ENCODE peak calls at places on chromosomes 4 and X, in eight cellular contexts. T is Peyer's patch, G is breast epithelium, U is tibial artery, I is cardiac muscle cell, E is Panc1, H is MM.1S, Z is thyroid gland. A is an unnamed sample.

GRCh38 chr4:44738615-44739014 is 12.3 kb upstream of the GNPDA2 start:
- DNase-seq in U (no peak), G (no peak), I (no peak), E (no peak), T (no peak), H (peak; percentile 14), Z (no peak), A (no peak)

GRCh38 chr4:142350886-142351285 is 495.2 kb downstream of the INPP4B start:
- DNase-seq in T (no peak), H (no peak), I (no peak), Z (no peak), U (no peak), G (no peak), E (no peak), A (no peak)

GRCh38 chr4:91116861-91117260 is 989.7 kb downstream of the CCSER1 start:
- DNase-seq in T (no peak), Z (no peak), H (peak; percentile 33), U (no peak), I (no peak), E (no peak), G (no peak), A (peak; percentile 42)

GRCh38 chrX:111170017-111170416 is 74.0 kb downstream of the PAK3 start:
- DNase-seq in H (no peak), G (no peak), T (no peak), U (no peak), Z (no peak), I (no peak), E (no peak), A (no peak)

GRCh38 chr4:122450847-122451246 is 5.7 kb downstream of the IL2 start:
- DNase-seq in Z (no peak), T (no peak), I (peak; percentile 13), E (no peak), H (no peak), U (no peak), G (no peak), A (peak; percentile 31)

GRCh38 chr4:168656055-168656660 is 159.3 kb downstream of the PALLD start:
- DNase-seq in Z (no peak), T (no peak), G (no peak), I (no peak), E (no peak), U (no peak), H (no peak), A (peak; percentile 92)

GRCh38 chr4:42398448-42399355 is 1.4 kb downstream of the SHISA3 start:
- DNase-seq in T (no peak), I (peak; percentile 49), U (no peak), E (no peak), Z (no peak), H (no peak), G (no peak), A (no peak)

GRCh38 chrX:108464604-108465003 is 25.0 kb downstream of the COL4A5 start:
- DNase-seq in E (no peak), T (no peak), Z (peak; percentile 4), I (no peak), U (no peak), G (no peak), H (no peak), A (peak; percentile 38)

GRCh38 chr4:150949342-150949741 is 65.7 kb downstream of the LRBA start:
- DNase-seq in T (no peak), H (no peak), I (no peak), U (no peak), Z (no peak), G (no peak), E (no peak), A (no peak)

GRCh38 chrX:139720136-139720535 is 12.2 kb upstream of the MCF2 start:
- DNase-seq in Z (no peak), G (no peak), T (no peak), I (peak; percentile 21), E (no peak), U (no peak), H (no peak), A (peak; percentile 16)

GRCh38 chrX:110806145-110806544 is 10.5 kb upstream of the CHRDL1 start:
- DNase-seq in I (no peak), H (no peak), T (no peak), Z (no peak), G (peak; percentile 17), U (no peak), E (no peak), A (no peak)

GRCh38 chr4:134787315-134787714 is 585.7 kb upstream of the PABPC4L start:
- DNase-seq in I (no peak), E (no peak), H (no peak), U (no peak), Z (no peak), T (no peak), G (no peak), A (peak; percentile 18)

GRCh38 chrX:47179221-47179927 is 14.3 kb upstream of the UBA1 start:
- DNase-seq in I (no peak), U (peak; percentile 29), H (no peak), E (no peak), G (peak; percentile 83), Z (no peak), T (no peak), A (peak; percentile 35)

GRCh38 chr4:184473515-184474260 is 662 bp downstream of the IRF2 start:
- DNase-seq in H (peak; percentile 75), T (peak; percentile 75), I (peak; percentile 63), U (no peak), E (no peak), Z (peak; percentile 44), G (peak; percentile 35), A (peak; percentile 37)

GRCh38 chr4:73668806-73669205 is 48.6 kb upstream of the RASSF6 start:
- DNase-seq in Z (peak; percentile 47), U (no peak), G (no peak), I (no peak), H (no peak), T (no peak), E (no peak), A (peak; percentile 58)
- H3K4me3 ChIP-seq in Z (no peak overlapping the region), U (peak overlapping the region; percentile 27), G (no peak overlapping the region), I (no peak overlapping the region), H (no peak overlapping the region), T (no peak overlapping the region), E (no peak overlapping the region), A (no peak overlapping the region)

GRCh38 chrX:70979136-70979762 is 48.4 kb upstream of the SLC7A3 start:
- DNase-seq in U (no peak), Z (no peak), I (peak; percentile 39), G (no peak), T (no peak), H (no peak), E (no peak), A (peak; percentile 60)
- TF ChIP-seq CTCF in U (no peak), Z (no peak), I (peak; percentile 58), G (no peak), T (no peak), H (peak; percentile 35), E (peak; percentile 73), A (peak; percentile 55)

DNA sequence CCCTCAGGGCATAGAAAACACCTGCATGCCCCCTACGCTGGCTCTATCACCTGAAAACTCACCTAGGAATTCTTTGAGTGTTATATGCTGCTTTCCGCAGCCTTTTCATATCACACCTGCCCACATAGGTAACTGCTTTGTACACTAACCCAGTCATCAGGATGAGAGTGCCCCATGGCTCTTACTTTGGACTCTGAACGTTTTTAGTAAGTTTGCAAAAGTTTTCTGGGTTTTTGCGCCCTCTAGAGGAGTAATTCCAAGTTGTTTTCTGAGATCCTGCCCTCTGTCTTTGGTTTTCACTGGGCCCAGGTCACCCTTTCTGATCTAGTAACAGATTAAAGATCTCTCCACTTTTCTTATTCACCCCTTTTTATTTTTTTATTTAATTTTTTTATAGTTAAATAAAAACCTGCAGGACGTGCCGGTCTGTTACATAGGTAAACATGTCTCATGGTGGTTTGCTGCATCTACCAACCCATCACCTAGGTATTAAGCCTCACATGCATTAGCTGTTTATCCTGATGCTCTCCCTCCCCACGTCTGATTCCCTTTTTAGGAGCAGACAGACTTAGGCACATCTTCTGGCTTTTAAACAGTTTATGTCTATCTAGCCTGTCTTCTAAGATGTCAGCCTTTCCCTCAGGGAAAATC is 139.2 kb downstream of the NWD2 start:
- DNase-seq in H (peak; percentile 71), T (no peak), U (no peak), Z (no peak), I (peak; percentile 73), G (no peak), E (peak; percentile 32), A (peak; percentile 48)
- H3K4me3 ChIP-seq in H (no peak overlapping the region), T (no peak overlapping the region), U (no peak overlapping the region), Z (no peak overlapping the region), I (no peak overlapping the region), G (no peak overlapping the region), E (no peak overlapping the region), A (no peak overlapping the region)

GRCh38 chr4:53905935-53906377 is 158.4 kb downstream of the CHIC2 start:
- DNase-seq in E (no peak), Z (peak; percentile 60), T (no peak), U (no peak), I (peak; percentile 73), H (peak; percentile 66), G (no peak), A (peak; percentile 83)
- TF ChIP-seq CTCF in E (no peak), Z (no peak), T (no peak), U (no peak), I (no peak), H (no peak), G (no peak), A (no peak)

DNA sequence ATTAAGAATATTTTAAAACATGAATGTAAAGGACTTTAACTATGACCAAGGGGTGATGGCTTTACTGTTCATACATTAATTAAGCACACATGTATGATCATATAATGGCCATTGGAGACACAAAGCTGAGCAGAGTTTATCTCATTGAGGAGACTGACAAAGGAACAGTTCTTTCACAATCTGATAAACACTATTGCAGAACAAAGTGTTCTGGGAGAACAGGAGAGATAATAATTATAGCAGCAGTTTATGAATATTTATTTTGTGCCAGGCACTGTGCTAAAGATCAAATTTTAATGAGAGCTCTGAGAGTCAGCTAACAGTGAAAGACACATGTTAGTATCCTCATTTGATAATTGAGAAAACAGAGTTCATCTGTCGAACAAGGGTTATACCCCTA is 242.4 kb upstream of the NR3C2 start:
- DNase-seq in E (no peak), T (no peak), Z (no peak), H (no peak), I (no peak), G (no peak), U (no peak), A (no peak)
- H3K4me3 ChIP-seq in E (no peak overlapping the region), T (no peak overlapping the region), Z (no peak overlapping the region), H (no peak overlapping the region), I (no peak overlapping the region), G (no peak overlapping the region), U (no peak overlapping the region), A (no peak overlapping the region)

DNA sequence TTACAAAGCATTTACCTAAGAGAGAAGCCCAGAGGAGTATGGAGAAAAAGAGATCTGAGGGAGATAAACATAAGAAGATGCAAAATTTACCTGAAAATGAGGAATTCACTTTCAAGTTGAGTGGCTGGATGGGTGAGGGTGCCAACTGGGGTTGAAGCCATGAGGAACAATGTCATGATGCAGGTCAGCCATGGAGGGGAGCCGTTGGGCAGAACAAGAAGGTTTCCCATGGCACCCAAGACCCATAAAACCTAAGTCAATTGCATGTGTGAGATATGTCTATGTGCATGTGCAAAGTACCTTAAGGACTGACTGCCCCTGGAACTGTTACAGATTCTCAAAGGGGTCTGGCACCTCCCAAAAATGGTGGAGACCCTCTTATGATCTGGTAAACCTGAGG is 46.6 kb upstream of the PRRG1 start:
- DNase-seq in Z (peak; percentile 52), I (peak; percentile 26), U (peak; percentile 18), E (no peak), G (no peak), T (no peak), H (no peak), A (peak; percentile 70)
- TF ChIP-seq CTCF in Z (peak; percentile 59), I (peak; percentile 45), U (no peak), E (peak; percentile 5), G (no peak), T (peak; percentile 32), H (no peak), A (peak; percentile 56)